ENCODE peak calls at places on chromosomes 11 and 22, in nine cellular contexts. B, F, Q, T, M, G, O, P and C are unnamed samples.
A peak's percentile ranks its signal among the peaks of the same experiment; 100 is the strongest.

GRCh38 chr22:43974028-43974545 is 18.8 kb downstream of the SAMM50 start:
- DNase-seq in F (no peak), P (no peak), M (no peak), T (no peak), O (no peak), Q (no peak), G (no peak), B (no peak), C (no peak)

GRCh38 chr22:43921361-43921760 is 2.2 kb upstream of the PNPLA3 start:
- DNase-seq in T (no peak), B (peak; percentile 31), Q (no peak), O (no peak), G (peak; percentile 63), M (no peak), F (no peak), P (no peak), C (peak; percentile 93)

GRCh38 chr11:3132831-3133455 is 32.2 kb downstream of the OSBPL5 start:
- DNase-seq in T (no peak), P (no peak), G (no peak), M (no peak), O (no peak), F (no peak), Q (no peak), B (no peak), C (no peak)

GRCh38 chr11:59394186-59394585 is 32.0 kb downstream of the OR5A2 start:
- DNase-seq in T (no peak), M (no peak), F (no peak), B (no peak), P (no peak), O (no peak), G (no peak), Q (no peak), C (no peak)

GRCh38 chr22:46815132-46815531 is 52.7 kb downstream of the TBC1D22A start:
- DNase-seq in G (no peak), O (no peak), Q (no peak), M (no peak), P (no peak), F (no peak), B (no peak), T (no peak), C (no peak)

GRCh38 chr11:102341844-102342318 is 5.1 kb upstream of the BIRC2 start:
- DNase-seq in P (peak; percentile 82), T (peak; percentile 81), M (peak; percentile 80), Q (no peak), G (peak; percentile 47), B (peak; percentile 68), F (peak; percentile 64), O (peak; percentile 91), C (peak; percentile 87)

GRCh38 chr11:96008161-96008560 is 84.3 kb upstream of the MTMR2 start:
- DNase-seq in Q (no peak), G (no peak), F (no peak), T (no peak), M (no peak), P (no peak), O (no peak), B (no peak), C (no peak)

GRCh38 chr11:132126973-132127900 is 756.8 kb downstream of the NTM start:
- DNase-seq in T (no peak), P (peak; percentile 37), O (peak; percentile 79), M (peak; percentile 19), F (no peak), G (peak; percentile 28), B (peak; percentile 93), Q (no peak), C (no peak)

GRCh38 chr22:37588540-37589215 is 8.8 kb upstream of the LGALS2 start:
- DNase-seq in P (no peak), M (no peak), B (no peak), Q (no peak), F (no peak), T (no peak), G (no peak), O (peak; percentile 58), C (no peak)

GRCh38 chr11:108131993-108132392 is 10.6 kb downstream of the ACAT1 start:
- DNase-seq in P (no peak), T (no peak), M (no peak), F (no peak), B (no peak), O (no peak), Q (no peak), G (no peak), C (peak; percentile 31)

GRCh38 chr11:12544986-12545775 is 129.0 kb upstream of the TEAD1 start:
- DNase-seq in F (no peak), O (no peak), P (no peak), G (no peak), M (no peak), Q (no peak), B (no peak), T (no peak), C (no peak)

GRCh38 chr11:69721061-69721460 is 17.2 kb upstream of the FGF19 start:
- DNase-seq in O (peak; percentile 84), M (no peak), G (no peak), B (no peak), F (no peak), Q (no peak), P (no peak), T (no peak), C (no peak)

GRCh38 chr11:6733326-6734030 is 38.3 kb downstream of the OR2AG2 start:
- DNase-seq in O (no peak), G (no peak), Q (no peak), T (no peak), P (no peak), B (no peak), M (no peak), F (no peak), C (no peak)

GRCh38 chr11:68653486-68654430 is 30.6 kb upstream of the GAL start:
- DNase-seq in O (no peak), P (no peak), T (no peak), B (no peak), F (no peak), G (no peak), M (no peak), Q (no peak), C (no peak)

GRCh38 chr11:2293396-2294339 is 8.1 kb downstream of the C11orf21 start:
- DNase-seq in M (no peak), G (no peak), T (no peak), Q (no peak), P (peak; percentile 45), F (no peak), O (no peak), B (no peak), C (no peak)

GRCh38 chr11:117182551-117182935 is 4.0 kb downstream of the SIDT2 start:
- DNase-seq in B (no peak), T (no peak), Q (no peak), M (no peak), P (no peak), F (no peak), G (no peak), O (no peak), C (no peak)

GRCh38 chr11:77761481-77761880 is 59.0 kb downstream of the RSF1 start:
- DNase-seq in Q (no peak), B (no peak), O (no peak), M (no peak), F (no peak), T (no peak), P (no peak), G (no peak), C (no peak)

GRCh38 chr11:3037041-3037944 is 19.9 kb downstream of the CARS1 start:
- DNase-seq in P (peak; percentile 84), G (peak; percentile 85), Q (peak; percentile 41), F (no peak), M (peak; percentile 80), O (peak; percentile 90), B (peak; percentile 46), T (no peak), C (no peak)

GRCh38 chr11:708511-708910 is 2.5 kb downstream of the EPS8L2 start:
- DNase-seq in F (no peak), B (no peak), M (no peak), T (no peak), P (no peak), G (no peak), O (no peak), Q (no peak), C (no peak)

GRCh38 chr11:26779466-26779865 is 57.6 kb upstream of the SLC5A12 start:
- DNase-seq in B (no peak), M (no peak), G (no peak), O (no peak), P (no peak), F (no peak), T (no peak), Q (no peak), C (no peak)

GRCh38 chr11:65766535-65766934 is 14.2 kb downstream of the AP5B1 start:
- DNase-seq in O (no peak), P (no peak), T (no peak), Q (no peak), M (no peak), G (no peak), F (no peak), B (peak; percentile 43), C (no peak)

GRCh38 chr22:41939981-41940852 is 6.7 kb downstream of the CENPM start:
- DNase-seq in M (no peak), Q (no peak), B (no peak), T (peak; percentile 90), O (no peak), P (no peak), F (peak; percentile 96), G (no peak), C (no peak)

GRCh38 chr11:68659158-68659921 is 25.0 kb upstream of the GAL start:
- DNase-seq in Q (peak; percentile 11), F (no peak), B (peak; percentile 98), P (peak; percentile 25), T (peak; percentile 53), O (peak; percentile 69), M (no peak), G (peak; percentile 74), C (no peak)

GRCh38 chr11:119100246-119100959 is 1.2 kb downstream of the DPAGT1 start:
- DNase-seq in Q (no peak), M (no peak), T (no peak), G (no peak), F (no peak), P (no peak), B (peak; percentile 26), O (peak; percentile 59), C (peak; percentile 64)

GRCh38 chr11:12159351-12160099 is 49.1 kb downstream of the MICAL2 start:
- DNase-seq in Q (no peak), P (no peak), G (no peak), T (no peak), F (no peak), M (no peak), O (peak; percentile 82), B (peak; percentile 85), C (peak; percentile 40)

GRCh38 chr11:30788849-30789248 is 202.7 kb upstream of the MPPED2 start:
- DNase-seq in P (no peak), Q (no peak), B (no peak), T (no peak), F (no peak), M (no peak), G (no peak), O (no peak), C (no peak)

GRCh38 chr11:126808851-126809250 is 191.7 kb downstream of the KIRREL3 start:
- DNase-seq in T (no peak), F (no peak), B (peak; percentile 8), O (peak; percentile 36), Q (no peak), G (no peak), M (no peak), P (no peak), C (no peak)

GRCh38 chr11:67504023-67504949 is 877 bp downstream of the PITPNM1 start:
- DNase-seq in G (no peak), B (no peak), F (no peak), M (peak; percentile 40), P (no peak), T (no peak), Q (no peak), O (peak; percentile 73), C (no peak)

GRCh38 chr22:50115693-50116092 is 25.9 kb downstream of the MOV10L1 start:
- DNase-seq in T (no peak), B (no peak), Q (no peak), O (no peak), P (no peak), M (no peak), F (no peak), G (no peak), C (no peak)

GRCh38 chr22:39309881-39310714 is 9.3 kb downstream of the RPL3 start:
- DNase-seq in F (no peak), Q (no peak), O (peak; percentile 51), P (no peak), B (no peak), M (no peak), T (no peak), G (no peak), C (no peak)

GRCh38 chr11:123741159-123741951 is at the start of gene ZNF202:
- DNase-seq in Q (peak; percentile 81), G (peak; percentile 92), B (peak; percentile 79), P (peak; percentile 91), F (peak; percentile 88), T (peak; percentile 71), O (peak; percentile 97), M (peak; percentile 85), C (peak; percentile 70)